ENCODE peak calls at places on chromosomes 5 and 9, in ten cellular contexts. T is stimulated activated CD4-positive, alpha-beta T cell treated with anti-CD3 and anti-CD28 coated beads, Interleukin-15, amount 100 ng/mL, for 1 hour; M is effector memory CD8-positive, alpha-beta T cell; X is T-helper 17 cell; B is PC-9; N is NCI-H2107; I is RCC 7860; C is NCI-H1092; P is T-helper 9 cell; S is activated effector memory CD4-positive, alpha-beta T cell treated with anti-CD3 and anti-CD28 coated beads, Interleukin-2, amount 50 U/mL, for 16 hours. Y is an unnamed sample.

GRCh38 chr9:135239769-135240141 is 152.3 kb downstream of the OLFM1 start:
- DNase-seq in T (no peak), M (no peak), C (no peak), B (no peak), I (no peak), X (no peak), P (no peak), S (no peak), N (no peak), Y (no peak)

GRCh38 chr9:120893585-120893857 is 16.5 kb upstream of the PHF19 start:
- DNase-seq in C (no peak), X (no peak), P (no peak), T (no peak), M (no peak), N (no peak), B (no peak), I (no peak), S (no peak), Y (no peak)

GRCh38 chr9:35834260-35835215 is 5.5 kb downstream of the TMEM8B start:
- DNase-seq in M (no peak), I (no peak), C (no peak), P (no peak), X (no peak), B (no peak), N (no peak), T (no peak), S (no peak), Y (no peak)

GRCh38 chr9:108543251-108543768 is 312.5 kb downstream of the ACTL7B start:
- DNase-seq in P (no peak), B (peak), M (no peak), I (peak), T (no peak), C (no peak), X (no peak), N (no peak), S (no peak), Y (peak)

GRCh38 chr5:73250645-73251044 is 77.7 kb downstream of the TMEM174 start:
- DNase-seq in N (no peak), I (no peak), B (no peak), P (no peak), M (no peak), T (no peak), C (no peak), S (no peak), X (no peak), Y (no peak)

GRCh38 chr5:141392429-141393198 is at the start of gene PCDHGA8:
- DNase-seq in T (no peak), X (no peak), P (no peak), S (no peak), C (no peak), M (no peak), B (no peak), N (no peak), I (no peak), Y (no peak)

GRCh38 chr9:128720841-128721486 is 3.0 kb downstream of the ZDHHC12 start:
- DNase-seq in C (no peak), X (no peak), M (no peak), I (no peak), T (no peak), N (no peak), B (no peak), S (no peak), P (no peak), Y (no peak)

GRCh38 chr5:3197237-3197636 is 398.4 kb upstream of the IRX1 start:
- DNase-seq in P (no peak), B (no peak), I (no peak), S (no peak), T (no peak), X (no peak), N (no peak), C (no peak), M (no peak), Y (no peak)

GRCh38 chr9:125435776-125436612 is 174.4 kb downstream of the GAPVD1 start:
- DNase-seq in X (no peak), I (no peak), C (no peak), P (no peak), N (no peak), S (peak), M (no peak), T (no peak), B (no peak), Y (no peak)

GRCh38 chr9:78097541-78097940 is 65.9 kb upstream of the GNAQ start:
- DNase-seq in S (no peak), I (no peak), T (no peak), M (no peak), P (no peak), N (no peak), B (no peak), C (no peak), X (no peak), Y (no peak)

GRCh38 chr5:150521522-150521817 is 13.5 kb downstream of the NDST1 start:
- DNase-seq in N (no peak), C (no peak), I (no peak), X (no peak), B (no peak), T (no peak), M (no peak), S (no peak), P (no peak), Y (no peak)

GRCh38 chr9:111039203-111039907 is 1.1 kb upstream of the LPAR1 start:
- DNase-seq in P (no peak), N (no peak), M (no peak), T (no peak), I (peak), X (no peak), C (no peak), B (no peak), S (no peak), Y (no peak)

GRCh38 chr9:128383791-128384190 is 12.6 kb downstream of the URM1 start:
- DNase-seq in I (no peak), P (no peak), T (no peak), M (no peak), X (no peak), N (no peak), C (no peak), S (no peak), B (no peak), Y (no peak)

GRCh38 chr5:87074072-87074471 is 193.6 kb upstream of the RASA1 start:
- DNase-seq in P (no peak), B (no peak), C (no peak), N (no peak), T (no peak), S (no peak), X (no peak), I (no peak), M (no peak), Y (no peak)

GRCh38 chr9:108850293-108850897 is 5.4 kb downstream of the ACTL7B start:
- DNase-seq in S (no peak), M (no peak), X (no peak), N (no peak), P (no peak), I (peak), T (no peak), C (no peak), B (no peak), Y (no peak)

GRCh38 chr9:106921341-106921899 is 58.5 kb downstream of the ZNF462 start:
- DNase-seq in T (no peak), M (no peak), B (peak), I (no peak), X (no peak), N (peak), S (no peak), P (no peak), C (no peak), Y (peak)

GRCh38 chr9:88922091-88922490 is 69.2 kb upstream of the S1PR3 start:
- DNase-seq in X (no peak), B (no peak), P (no peak), C (no peak), T (no peak), M (peak), I (no peak), N (no peak), S (peak), Y (no peak)

GRCh38 chr9:23441275-23441674 is 384.8 kb downstream of the ELAVL2 start:
- DNase-seq in M (no peak), I (no peak), N (no peak), S (no peak), P (no peak), B (no peak), C (no peak), X (no peak), T (no peak), Y (no peak)

GRCh38 chr5:98425626-98426025 is 347.8 kb upstream of the RGMB start:
- DNase-seq in T (no peak), B (no peak), I (no peak), S (no peak), M (no peak), N (no peak), C (no peak), X (no peak), P (no peak), Y (no peak)

GRCh38 chr9:37198034-37198718 is 77.8 kb downstream of the ZCCHC7 start:
- DNase-seq in X (no peak), P (no peak), B (no peak), M (no peak), S (no peak), C (no peak), I (no peak), N (no peak), T (no peak), Y (no peak)

GRCh38 chr9:34204011-34204635 is 25.3 kb downstream of the UBAP1 start:
- DNase-seq in C (no peak), S (no peak), B (no peak), T (no peak), I (no peak), M (no peak), X (no peak), N (no peak), P (no peak), Y (no peak)

GRCh38 chr9:32419921-32420320 is 35.5 kb downstream of the ACO1 start:
- DNase-seq in C (no peak), N (no peak), S (no peak), B (no peak), I (no peak), T (no peak), X (no peak), M (no peak), P (no peak), Y (no peak)

Y was measured in A172.